ENCODE peak calls at places on chromosomes 16 and 17, in four cellular contexts. X is DND-41, M is SK-N-SH, J is AG04449. L is an unnamed sample.

GRCh38 chr17:65750166-65750565 is 188.7 kb upstream of the AXIN2 start:
- DNase-seq in X (no peak), M (no peak), J (no peak), L (no peak)

GRCh38 chr17:35046740-35047283 is 16.7 kb downstream of the RFFL start:
- DNase-seq in X (no peak), M (peak), J (no peak), L (no peak)

GRCh38 chr16:77531741-77532140 is 96.9 kb upstream of the ADAMTS18 start:
- DNase-seq in X (no peak), M (no peak), J (peak), L (no peak)

GRCh38 chr17:40563371-40564052 is 1.8 kb downstream of the CCR7 start:
- DNase-seq in X (no peak), M (no peak), J (no peak), L (no peak)

GRCh38 chr17:4230142-4230541 is 33.6 kb downstream of the ANKFY1 start:
- DNase-seq in X (no peak), M (no peak), J (peak), L (no peak)

GRCh38 chr17:81210868-81211267 is 11.9 kb downstream of the CEP131 start:
- DNase-seq in X (no peak), M (no peak), J (no peak), L (no peak)

GRCh38 chr17:879546-879945 is 97.4 kb downstream of the MRM3 start:
- DNase-seq in X (peak), M (no peak), J (no peak), L (peak)

GRCh38 chr17:72427761-72428109 is 306.9 kb downstream of the SOX9 start:
- DNase-seq in X (no peak), M (no peak), J (no peak), L (no peak)

GRCh38 chr17:37708008-37708615 is 36.7 kb downstream of the HNF1B start:
- DNase-seq in X (no peak), M (no peak), J (no peak), L (no peak)

GRCh38 chr16:68378436-68379415 is 67.9 kb downstream of the PRMT7 start:
- DNase-seq in X (peak), M (no peak), J (no peak), L (no peak)

GRCh38 chr17:75816693-75817092 is 27.5 kb downstream of the UNC13D start:
- DNase-seq in X (no peak), M (peak), J (no peak), L (no peak)

GRCh38 chr17:82105882-82106696 is 8.1 kb upstream of the FASN start:
- DNase-seq in X (peak), M (peak), J (no peak), L (peak)

GRCh38 chr17:49553676-49554335 is 21.9 kb upstream of the NXPH3 start:
- DNase-seq in X (no peak), M (peak), J (no peak), L (no peak)

GRCh38 chr17:14515015-14515414 is 214.1 kb downstream of the HS3ST3B1 start:
- DNase-seq in X (no peak), M (no peak), J (no peak), L (no peak)

GRCh38 chr16:29962344-29962994 is 590 bp downstream of the TMEM219 start:
- DNase-seq in X (no peak), M (no peak), J (no peak), L (no peak)

GRCh38 chr16:87708881-87709638 is 56.7 kb downstream of the KLHDC4 start:
- DNase-seq in X (no peak), M (no peak), J (no peak), L (no peak)

GRCh38 chr16:30458561-30459394 is 13.1 kb upstream of the SEPHS2 start:
- DNase-seq in X (peak), M (no peak), J (no peak), L (peak)

GRCh38 chr17:44198721-44199552 is 747 bp downstream of the ATXN7L3 start:
- DNase-seq in X (peak), M (peak), J (no peak), L (no peak)

GRCh38 chr17:38444151-38444550 is 15.9 kb downstream of the ARHGAP23 start:
- DNase-seq in X (peak), M (peak), J (no peak), L (peak)

GRCh38 chr17:41813039-41813680 is 356 bp downstream of the FKBP10 start:
- DNase-seq in X (no peak), M (no peak), J (no peak), L (no peak)

GRCh38 chr16:64356267-64356666 is 765.6 kb downstream of the CDH11 start:
- DNase-seq in X (no peak), M (no peak), J (peak), L (no peak)

DNA sequence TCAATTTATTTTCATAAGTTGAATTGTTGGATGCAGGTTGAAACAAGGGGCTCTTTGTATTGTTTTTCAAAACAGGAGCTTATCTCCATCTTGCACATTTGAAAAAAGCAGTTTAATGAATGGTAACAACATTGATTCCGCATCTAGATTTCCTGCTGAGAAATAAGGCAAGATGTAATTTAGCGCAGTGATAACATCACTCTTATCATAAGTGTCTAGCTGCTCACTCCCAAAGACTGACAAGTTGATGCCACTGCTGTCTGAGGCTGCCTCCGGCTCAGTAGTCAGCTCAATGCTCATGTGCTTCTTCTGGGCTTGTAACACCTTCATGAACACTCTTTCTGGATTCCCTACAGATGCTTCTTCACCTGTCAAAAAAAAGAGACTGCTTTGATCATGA is 92.4 kb downstream of the KPNA2 start:
- DNase-seq in X (no peak), M (no peak), J (no peak), L (peak)
- H3K4me3 ChIP-seq in X (no peak), M (no peak), J (no peak), L (no peak)

GRCh38 chr17:2723997-2724782 is 12.6 kb upstream of the CLUH start:
- DNase-seq in X (no peak), M (peak), J (no peak), L (no peak)
- H3K4me3 ChIP-seq in X (no peak), M (no peak), J (no peak), L (no peak)

DNA sequence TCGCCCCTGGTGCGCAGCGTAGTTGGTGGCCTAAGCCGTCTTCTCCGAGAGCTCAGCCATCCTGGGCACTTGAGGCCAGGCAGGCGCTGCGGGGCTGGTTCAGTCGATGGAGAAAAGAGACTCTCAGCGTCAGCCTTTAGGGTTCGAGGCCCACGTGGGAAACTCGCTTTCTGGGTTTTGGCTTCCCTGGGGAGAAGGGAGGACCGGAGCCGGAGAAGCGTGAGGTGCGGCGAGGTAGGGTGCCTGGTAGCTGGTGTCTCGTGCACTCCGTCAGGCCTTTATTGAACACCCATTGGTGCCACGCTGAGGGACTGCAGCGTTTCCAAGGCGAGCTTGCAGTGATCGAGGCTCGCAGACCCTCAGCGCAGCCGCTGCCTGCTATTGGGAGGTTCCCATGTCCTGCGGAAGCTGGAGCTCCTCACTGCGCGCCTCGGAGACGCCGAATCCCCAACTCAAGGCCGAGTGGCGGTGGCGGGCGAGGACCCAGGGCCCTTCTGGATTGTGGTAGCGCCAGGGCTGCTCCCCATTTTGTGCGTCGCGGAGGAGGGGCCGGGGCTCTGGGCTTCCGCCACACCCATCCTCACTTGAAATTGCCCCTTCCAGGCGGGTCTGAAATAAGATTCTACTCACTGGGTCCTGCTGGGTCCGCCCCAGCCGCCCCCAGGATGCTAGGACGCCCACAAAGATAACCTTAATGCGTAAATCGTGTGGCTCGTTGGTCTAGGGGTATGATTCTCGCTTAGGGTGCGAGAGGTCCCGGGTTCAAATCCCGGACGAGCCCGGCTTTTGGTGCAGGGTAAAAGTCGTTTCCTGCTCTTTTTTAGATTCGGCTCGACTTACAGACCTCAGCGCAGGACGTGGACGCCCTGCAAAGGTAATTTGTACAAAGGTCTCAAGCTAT is 1.2 kb downstream of the OR1F1 start:
- DNase-seq in X (no peak), M (peak), J (no peak), L (no peak)
- H3K4me3 ChIP-seq in X (no peak), M (peak), J (peak), L (no peak)

GRCh38 chr16:84752600-84752999 is 52.8 kb downstream of the USP10 start:
- DNase-seq in X (no peak), M (no peak), J (no peak), L (no peak)
- H3K4me3 ChIP-seq in X (no peak), M (no peak), J (no peak), L (no peak)

DNA sequence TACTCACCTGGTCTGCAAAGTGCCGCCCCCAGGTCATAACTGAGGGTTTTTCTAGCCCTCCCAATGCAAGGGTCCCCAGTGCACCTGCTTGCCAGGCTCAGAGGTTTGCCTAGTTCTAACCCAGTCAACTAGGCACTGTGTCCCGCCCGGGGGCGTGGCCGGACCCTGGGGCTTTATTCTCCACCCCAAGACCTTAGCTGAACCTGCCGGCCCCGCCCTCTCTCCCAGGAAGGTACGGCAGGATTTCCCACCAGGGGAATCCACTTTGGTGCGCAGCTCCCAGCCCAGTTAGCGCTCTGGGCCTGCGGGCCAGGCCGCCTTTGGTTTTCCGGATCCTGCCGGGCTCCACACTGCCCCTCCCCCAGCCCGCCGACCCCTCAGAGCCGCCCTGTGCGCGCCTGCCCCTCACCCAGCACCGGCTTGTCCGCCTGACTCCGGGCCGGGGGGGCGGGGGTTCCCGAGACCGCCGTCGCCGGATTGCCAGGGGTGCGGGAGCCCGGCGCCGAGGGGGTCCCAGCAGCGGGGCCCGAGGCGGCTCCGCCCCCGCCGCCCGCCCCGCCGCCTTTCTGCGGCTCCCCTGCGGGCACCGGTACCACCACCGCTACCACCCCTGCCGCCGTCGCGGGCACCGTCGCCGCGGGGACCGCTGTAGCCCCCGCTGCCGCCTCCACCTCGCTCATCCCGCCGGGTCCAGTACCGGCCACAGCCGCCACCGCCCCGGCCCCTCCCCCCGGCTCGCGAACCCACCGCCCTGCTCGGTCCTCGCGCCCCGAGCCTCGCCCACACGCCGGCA is 422 bp downstream of the YBX2 start:
- DNase-seq in X (no peak), M (peak), J (no peak), L (no peak)
- H3K4me3 ChIP-seq in X (no peak), M (peak), J (no peak), L (peak)

L was measured in Jurkat, Clone E6-1.